ENCODE peak calls at places on chromosomes 2 and 18, in four cellular contexts. I is psoas muscle, B is Peyer's patch, K is tibial artery. R is an unnamed sample.

GRCh38 chr2:129462967-129463366 is 516.5 kb upstream of the RAB6C start:
- DNase-seq in K (no peak), B (no peak), I (no peak), R (no peak)

GRCh38 chr2:84421791-84422190 is 37.3 kb downstream of the SUCLG1 start:
- DNase-seq in K (no peak), B (no peak), I (no peak), R (no peak)

GRCh38 chr2:204706939-204707338 is 161.7 kb downstream of the PARD3B start:
- DNase-seq in I (no peak), K (no peak), B (no peak), R (no peak)

GRCh38 chr2:177666408-177666807 is 273.8 kb downstream of the AGPS start:
- DNase-seq in B (no peak), K (no peak), I (no peak), R (no peak)

GRCh38 chr2:232323328-232323650 is 55.3 kb upstream of the ALPP start:
- DNase-seq in B (peak; percentile 40), K (no peak), I (no peak), R (no peak)

GRCh38 chr18:43620936-43621335 is 343.6 kb upstream of the SYT4 start:
- DNase-seq in B (no peak), I (no peak), K (no peak), R (no peak)

GRCh38 chr2:240041363-240041762 is 11.1 kb upstream of the OR6B2 start:
- DNase-seq in I (no peak), K (no peak), B (no peak), R (no peak)

GRCh38 chr2:10575566-10576300 is 114.0 kb downstream of the NOL10 start:
- DNase-seq in I (no peak), K (no peak), B (no peak), R (no peak)

GRCh38 chr2:189297446-189297845 is 117.9 kb upstream of the COL5A2 start:
- DNase-seq in I (no peak), K (no peak), B (no peak), R (peak; percentile 45)

GRCh38 chr2:36461039-36461681 is 105.6 kb downstream of the CRIM1 start:
- DNase-seq in B (no peak), K (no peak), I (no peak), R (no peak)

GRCh38 chr18:27073404-27073830 is 111.7 kb downstream of the CHST9 start:
- DNase-seq in K (no peak), I (no peak), B (no peak), R (no peak)

GRCh38 chr2:44245068-44245861 is 30.0 kb upstream of the SLC3A1 start:
- DNase-seq in B (no peak), K (no peak), I (no peak), R (no peak)

GRCh38 chr2:18777250-18777812 is 188.0 kb upstream of the NT5C1B start:
- DNase-seq in B (no peak), K (no peak), I (no peak), R (no peak)

GRCh38 chr2:204898928-204899640 is 353.8 kb downstream of the PARD3B start:
- DNase-seq in K (no peak), B (no peak), I (no peak), R (no peak)

GRCh38 chr18:35311506-35311905 is 21.5 kb upstream of the ZSCAN30 start:
- DNase-seq in B (no peak), I (no peak), K (no peak), R (no peak)

GRCh38 chr2:60708630-60709320 is 47.3 kb upstream of the PAPOLG start:
- DNase-seq in K (no peak), B (no peak), I (no peak), R (no peak)

GRCh38 chr2:60710707-60711106 is 45.4 kb upstream of the PAPOLG start:
- DNase-seq in B (no peak), I (no peak), K (peak; percentile 72), R (no peak)

GRCh38 chr2:60706021-60706420 is 50.0 kb upstream of the PAPOLG start:
- DNase-seq in I (no peak), K (no peak), B (no peak), R (no peak)

GRCh38 chr2:60707750-60708371 is 48.2 kb upstream of the PAPOLG start:
- DNase-seq in K (no peak), B (no peak), I (no peak), R (no peak)
- H3K4me1 ChIP-seq in K (no peaks in the 10 kb centered on the region), B (no peaks in the 10 kb centered on the region), I (no peaks in the 10 kb centered on the region), R (no peaks in the 10 kb centered on the region)

DNA sequence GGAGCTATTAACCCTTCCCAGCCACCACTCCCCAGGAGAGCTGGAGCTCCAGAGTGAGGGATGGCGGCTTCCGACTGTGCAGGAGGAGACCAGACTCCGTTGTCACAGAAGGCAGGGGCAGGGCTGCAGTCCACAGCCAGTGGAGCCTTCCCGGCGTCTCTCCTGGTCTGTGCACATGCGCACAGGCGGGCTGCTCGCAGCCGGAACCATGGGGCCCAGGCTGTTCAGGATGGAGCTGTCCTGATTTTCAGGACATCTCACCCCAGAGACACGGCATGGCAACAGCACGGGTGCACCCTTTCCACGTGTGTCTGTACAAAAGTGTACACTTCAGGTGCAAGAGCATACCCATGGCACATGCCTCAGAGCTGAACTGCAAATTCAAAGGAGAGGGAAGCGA is 28.8 kb downstream of the EIPR1 start:
- DNase-seq in I (no peak), B (no peak), K (no peak), R (no peak)
- H3K4me3 ChIP-seq in I (no peak overlapping the region), B (no peak overlapping the region), K (no peak overlapping the region), R (no peak overlapping the region)

DNA sequence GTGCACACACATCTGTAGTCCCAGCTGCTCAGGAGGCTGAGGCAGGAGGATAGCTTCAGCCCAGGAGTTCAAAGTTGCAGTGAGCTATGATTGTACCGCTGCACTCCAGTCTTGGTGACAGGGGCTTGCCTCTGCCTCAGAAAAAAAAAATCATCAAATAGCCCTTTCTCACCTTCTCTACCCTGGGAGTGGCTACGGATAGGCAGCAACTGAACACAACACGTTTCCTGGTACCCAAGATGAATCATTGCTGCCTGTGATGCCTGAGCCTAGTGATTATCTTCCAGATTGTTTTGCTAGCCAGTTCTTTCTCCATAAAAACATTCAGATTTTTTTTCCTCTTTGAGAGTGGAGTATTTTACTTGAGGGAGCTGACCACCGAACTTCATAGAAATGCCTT is 13.5 kb downstream of the INPP4A start:
- DNase-seq in B (no peak), I (no peak), K (no peak), R (peak; percentile 46)
- H3K4me1 ChIP-seq in B (no peaks in the 10 kb centered on the region), I (peaks cover 26% of the 10 kb centered on the region), K (peaks cover 21% of the 10 kb centered on the region), R (peaks cover 92% of the 10 kb centered on the region)

GRCh38 chr18:8706545-8706980 is 1.2 kb downstream of the MTCL1 start:
- DNase-seq in I (no peak), K (no peak), B (no peak), R (peak; percentile 39)
- H3K4me3 ChIP-seq in I (peak overlapping the region; percentile 85), K (peak overlapping the region; percentile 68), B (peak overlapping the region; percentile 75), R (peak overlapping the region; percentile 18)

DNA sequence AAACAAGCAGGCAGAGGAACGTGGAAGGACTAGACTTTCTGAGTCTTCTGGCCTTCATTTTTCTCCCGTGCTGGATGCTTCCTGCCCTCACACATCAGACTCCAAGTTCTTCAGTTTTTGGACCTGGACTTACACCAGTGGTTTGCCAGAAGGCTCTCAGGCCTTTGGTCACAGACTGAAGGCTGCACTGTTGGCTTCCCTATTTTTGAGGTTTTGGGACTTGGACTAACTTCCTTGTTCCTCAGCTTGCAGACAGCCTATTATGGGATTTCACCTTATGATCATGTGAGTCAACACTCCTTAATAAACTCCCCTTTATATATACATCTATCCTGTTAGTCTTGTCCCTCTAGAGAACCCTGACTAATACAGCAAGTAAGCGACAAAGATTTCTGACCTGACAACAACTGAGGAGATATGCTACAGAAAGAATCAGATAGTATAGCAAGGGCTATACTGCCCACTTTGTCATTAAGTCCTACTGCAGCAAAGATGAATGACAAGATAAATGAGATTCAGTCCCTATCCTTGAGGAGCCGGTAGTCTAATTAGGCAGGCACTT is 7.2 kb downstream of the CDC42EP3 start:
- DNase-seq in B (no peak), K (no peak), I (no peak), R (no peak)
- H3K4me1 ChIP-seq in B (no peaks in the 10 kb centered on the region), K (peaks cover 100% of the 10 kb centered on the region), I (peaks cover 95% of the 10 kb centered on the region), R (peaks cover 18% of the 10 kb centered on the region)

DNA sequence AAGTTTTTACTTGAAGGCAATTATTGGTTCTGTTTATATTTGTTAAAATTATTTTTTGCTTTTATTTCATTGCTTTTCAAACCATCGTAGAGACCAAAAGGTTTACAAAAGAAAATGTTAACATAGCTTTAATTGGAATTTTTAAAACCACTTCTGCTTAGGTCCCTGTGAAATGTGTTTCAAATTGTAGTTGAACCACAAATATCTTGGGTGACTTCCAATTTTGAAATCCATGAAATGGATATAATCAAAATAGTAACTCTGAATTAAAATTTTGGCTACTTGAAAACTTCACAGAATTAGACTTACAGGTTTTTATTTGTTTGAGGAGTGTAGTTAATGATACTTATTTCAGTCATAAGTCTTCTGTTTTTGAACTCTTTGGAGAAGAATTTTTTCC is 3.1 kb upstream of the SPAG16 start:
- DNase-seq in B (no peak), I (no peak), K (no peak), R (no peak)
- H3K4me3 ChIP-seq in B (no peak overlapping the region), I (no peak overlapping the region), K (no peak overlapping the region), R (no peak overlapping the region)

R was measured in naive thymus-derived CD4-positive, alpha-beta T cell.